ENCODE peak calls at places on chromosomes 13 and 19, in four cellular contexts. K, D, A and P are unnamed samples.

GRCh38 chr13:91154553-91154952 is 192.9 kb upstream of the MIR17HG start:
- DNase-seq in K (no peak), D (peak), A (no peak), P (no peak)

GRCh38 chr13:52665325-52665724 is 12.7 kb downstream of the SUGT1 start:
- DNase-seq in K (no peak), D (no peak), A (no peak), P (no peak)

GRCh38 chr19:16847407-16847806 is 18.2 kb downstream of the SIN3B start:
- DNase-seq in K (no peak), D (peak), A (no peak), P (no peak)

GRCh38 chr13:25037057-25037813 is 58.7 kb upstream of the PABPC3 start:
- DNase-seq in K (no peak), D (peak), A (peak), P (peak)

GRCh38 chr19:7287716-7288115 is 6.5 kb downstream of the INSR start:
- DNase-seq in K (no peak), D (no peak), A (no peak), P (no peak)

GRCh38 chr13:101343128-101343787 is 73.0 kb downstream of the NALCN start:
- DNase-seq in K (no peak), D (no peak), A (no peak), P (no peak)

GRCh38 chr19:1466461-1467227 is 12.4 kb downstream of the C19orf25 start:
- DNase-seq in K (no peak), D (no peak), A (no peak), P (no peak)

GRCh38 chr13:99657848-99658265 is 156.6 kb downstream of the TM9SF2 start:
- DNase-seq in K (no peak), D (no peak), A (no peak), P (peak)

GRCh38 chr13:30800107-30800506 is 64.8 kb downstream of the ALOX5AP start:
- DNase-seq in K (no peak), D (no peak), A (no peak), P (no peak)

GRCh38 chr13:71303144-71303543 is 563.9 kb downstream of the DACH1 start:
- DNase-seq in K (no peak), D (no peak), A (no peak), P (no peak)

GRCh38 chr19:7658219-7658686 is 10.6 kb upstream of the RETN start:
- DNase-seq in K (no peak), D (peak), A (no peak), P (no peak)

GRCh38 chr13:25659091-25659502 is 287.3 kb downstream of the ATP8A2 start:
- DNase-seq in K (no peak), D (no peak), A (no peak), P (no peak)

GRCh38 chr13:74153316-74153715 is 19.1 kb upstream of the KLF12 start:
- DNase-seq in K (no peak), D (no peak), A (no peak), P (no peak)

GRCh38 chr19:12090807-12091206 is 26.3 kb downstream of the ZNF844 start:
- DNase-seq in K (no peak), D (no peak), A (peak), P (peak)

GRCh38 chr13:39167018-39167417 is 128.8 kb downstream of the NHLRC3 start:
- DNase-seq in K (no peak), D (no peak), A (no peak), P (no peak)

GRCh38 chr19:11130824-11131455 is 24.6 kb downstream of the SPC24 start:
- DNase-seq in K (peak), D (peak), A (peak), P (peak)

GRCh38 chr19:4583961-4584669 is 24.6 kb upstream of the SEMA6B start:
- DNase-seq in K (no peak), D (no peak), A (no peak), P (no peak)

GRCh38 chr19:8571006-8571411 is 6.2 kb downstream of the MYO1F start:
- DNase-seq in K (no peak), D (peak), A (peak), P (no peak)

GRCh38 chr19:47839913-47840312 is 18.2 kb downstream of the CRX start:
- DNase-seq in K (no peak), D (no peak), A (no peak), P (no peak)

GRCh38 chr13:50969691-50970090 is 60.1 kb downstream of the RNASEH2B start:
- DNase-seq in K (no peak), D (no peak), A (no peak), P (no peak)

GRCh38 chr13:110705356-110705825 is 525 bp downstream of the CARS2 start:
- DNase-seq in K (no peak), D (no peak), A (no peak), P (no peak)

GRCh38 chr13:112923962-112924361 is 45.1 kb upstream of the MCF2L start:
- DNase-seq in K (no peak), D (no peak), A (no peak), P (no peak)

GRCh38 chr13:70890289-70890688 is 782.0 kb upstream of the KLHL1 start:
- DNase-seq in K (no peak), D (no peak), A (no peak), P (no peak)

GRCh38 chr19:2046046-2046907 is 4.8 kb downstream of the MKNK2 start:
- DNase-seq in K (no peak), D (no peak), A (no peak), P (no peak)

GRCh38 chr19:47540748-47541147 is 25.9 kb upstream of the NAPA start:
- DNase-seq in K (no peak), D (no peak), A (no peak), P (no peak)

GRCh38 chr19:13156968-13157882 is 7.0 kb downstream of the IER2 start:
- DNase-seq in K (no peak), D (peak), A (no peak), P (no peak)

GRCh38 chr13:95002968-95003813 is 290.8 kb upstream of the SOX21 start:
- DNase-seq in K (no peak), D (no peak), A (no peak), P (no peak)

GRCh38 chr13:105804561-105805190 is 730.8 kb downstream of the EFNB2 start:
- DNase-seq in K (no peak), D (no peak), A (no peak), P (no peak)

GRCh38 chr13:49495783-49496762 is at the start of gene PHF11:
- DNase-seq in K (peak), D (peak), A (peak), P (peak)

GRCh38 chr19:17075860-17076538 is 422 bp downstream of the MYO9B start:
- DNase-seq in K (no peak), D (peak), A (peak), P (no peak)

GRCh38 chr13:111281751-111282311 is 38.6 kb upstream of the TEX29 start:
- DNase-seq in K (no peak), D (peak), A (no peak), P (no peak)

GRCh38 chr19:7633619-7634018 is at the start of gene PCP2:
- DNase-seq in K (no peak), D (no peak), A (no peak), P (no peak)

GRCh38 chr19:45630463-45630862 is 8.7 kb downstream of the EML2 start:
- DNase-seq in K (no peak), D (peak), A (no peak), P (no peak)

GRCh38 chr13:22893149-22893548 is 287.6 kb upstream of the SGCG start:
- DNase-seq in K (no peak), D (no peak), A (no peak), P (no peak)

GRCh38 chr13:89061821-89062220 is 1390.7 kb downstream of the SLITRK5 start:
- DNase-seq in K (no peak), D (no peak), A (no peak), P (no peak)

GRCh38 chr13:39596176-39596575 is 6.8 kb downstream of the LHFPL6 start:
- DNase-seq in K (no peak), D (no peak), A (no peak), P (no peak)

GRCh38 chr13:110574161-110574560 is 12.6 kb upstream of the RAB20 start:
- DNase-seq in K (no peak), D (no peak), A (no peak), P (no peak)

GRCh38 chr13:44368599-44369368 is 4.8 kb upstream of the SERP2 start:
- DNase-seq in K (no peak), D (no peak), A (no peak), P (no peak)

GRCh38 chr19:5343848-5344247 is 3.2 kb upstream of the PTPRS start:
- DNase-seq in K (no peak), D (no peak), A (no peak), P (no peak)